ENCODE peak calls at places on chromosomes 16 and 17, in six cellular contexts. N is OCI-LY7, L is lung, U is MM.1S, Y is IMR-90, M is left ventricle myocardium inferior. P is an unnamed sample.
A peak's percentile ranks its signal among the peaks of the same experiment; 100 is the strongest.

GRCh38 chr16:1367486-1368174 is 15.9 kb downstream of the GNPTG start:
- DNase-seq in N (no peak), L (no peak), U (no peak), Y (no peak), M (no peak), P (no peak)

GRCh38 chr16:15037003-15037402 is 18.9 kb downstream of the NTAN1 start:
- DNase-seq in N (no peak), L (no peak), U (peak; percentile 1), Y (no peak), M (no peak), P (no peak)

GRCh38 chr17:4715071-4715749 is 4.8 kb downstream of the ARRB2 start:
- DNase-seq in N (no peak), L (no peak), U (no peak), Y (no peak), M (no peak), P (no peak)

GRCh38 chr16:20023190-20023589 is 50.5 kb downstream of the GPR139 start:
- DNase-seq in N (peak; percentile 9), L (no peak), U (peak; percentile 27), Y (peak; percentile 17), M (no peak), P (peak; percentile 59)

GRCh38 chr16:2364638-2365210 is 24.2 kb upstream of the ABCA3 start:
- DNase-seq in N (no peak), L (no peak), U (no peak), Y (no peak), M (no peak), P (no peak)

GRCh38 chr16:53429221-53429943 is 4.9 kb upstream of the RBL2 start:
- DNase-seq in N (no peak), L (no peak), U (no peak), Y (peak; percentile 79), M (no peak), P (no peak)

GRCh38 chr17:16987830-16988601 is 16.1 kb upstream of the TNFRSF13B start:
- DNase-seq in N (peak; percentile 97), L (peak; percentile 63), U (peak; percentile 99), Y (peak; percentile 75), M (peak; percentile 70), P (peak; percentile 92)

GRCh38 chr17:32523827-32524552 is 37.2 kb downstream of the CDK5R1 start:
- DNase-seq in N (peak; percentile 68), L (no peak), U (peak; percentile 65), Y (no peak), M (no peak), P (no peak)

GRCh38 chr16:88993946-88994600 is 17.1 kb upstream of the CBFA2T3 start:
- DNase-seq in N (no peak), L (no peak), U (no peak), Y (no peak), M (no peak), P (no peak)

GRCh38 chr17:81101614-81102306 is 63.5 kb upstream of the PVALEF start:
- DNase-seq in N (peak; percentile 93), L (peak; percentile 83), U (peak; percentile 74), Y (peak; percentile 71), M (peak; percentile 77), P (peak; percentile 99)

GRCh38 chr17:41024702-41025101 is 2.3 kb downstream of the KRTAP1-5 start:
- DNase-seq in N (no peak), L (no peak), U (no peak), Y (peak; percentile 14), M (no peak), P (no peak)

GRCh38 chr16:76535-77272 is 1.3 kb upstream of the MPG start:
- DNase-seq in N (peak; percentile 40), L (peak; percentile 70), U (no peak), Y (peak; percentile 95), M (peak; percentile 88), P (peak; percentile 72)

GRCh38 chr17:72955391-72956140 is 136.9 kb downstream of the SLC39A11 start:
- DNase-seq in N (no peak), L (no peak), U (no peak), Y (no peak), M (no peak), P (no peak)

GRCh38 chr16:4140652-4141051 is 24.4 kb upstream of the ADCY9 start:
- DNase-seq in N (no peak), L (no peak), U (no peak), Y (peak; percentile 63), M (no peak), P (no peak)

GRCh38 chr16:66605177-66605999 is 884 bp downstream of the CMTM3 start:
- DNase-seq in N (peak; percentile 38), L (peak; percentile 45), U (no peak), Y (peak; percentile 34), M (peak; percentile 74), P (peak; percentile 83)

GRCh38 chr17:75684924-75685323 is 17.8 kb downstream of the SAP30BP start:
- DNase-seq in N (no peak), L (no peak), U (no peak), Y (no peak), M (no peak), P (no peak)

GRCh38 chr17:48542956-48543853 is 1.7 kb downstream of the HOXB2 start:
- DNase-seq in N (no peak), L (no peak), U (peak; percentile 45), Y (peak; percentile 67), M (peak; percentile 47), P (peak; percentile 93)

GRCh38 chr16:11356573-11357331 is 11.5 kb downstream of the RMI2 start:
- DNase-seq in N (peak; percentile 78), L (peak; percentile 75), U (peak; percentile 55), Y (peak; percentile 61), M (peak; percentile 63), P (peak; percentile 92)

GRCh38 chr17:21169496-21169895 is 42.7 kb downstream of the DHRS7B start:
- DNase-seq in N (no peak), L (no peak), U (no peak), Y (no peak), M (no peak), P (no peak)
- H3K27ac ChIP-seq in N (no peak overlapping the region), L (no peak overlapping the region), U (no peak overlapping the region), Y (no peak overlapping the region), M (peak overlapping the region; percentile 27), P (no peak overlapping the region)

GRCh38 chr16:87490091-87490798 is 2.6 kb downstream of the ZCCHC14 start:
- DNase-seq in N (no peak), L (no peak), U (no peak), Y (no peak), M (no peak), P (no peak)
- H3K4me3 ChIP-seq in N (peak overlapping the region; percentile 25), L (peak overlapping the region; percentile 81), U (no peak overlapping the region), Y (peak overlapping the region; percentile 67), M (peak overlapping the region; percentile 71), P (peak overlapping the region; percentile 75)

DNA sequence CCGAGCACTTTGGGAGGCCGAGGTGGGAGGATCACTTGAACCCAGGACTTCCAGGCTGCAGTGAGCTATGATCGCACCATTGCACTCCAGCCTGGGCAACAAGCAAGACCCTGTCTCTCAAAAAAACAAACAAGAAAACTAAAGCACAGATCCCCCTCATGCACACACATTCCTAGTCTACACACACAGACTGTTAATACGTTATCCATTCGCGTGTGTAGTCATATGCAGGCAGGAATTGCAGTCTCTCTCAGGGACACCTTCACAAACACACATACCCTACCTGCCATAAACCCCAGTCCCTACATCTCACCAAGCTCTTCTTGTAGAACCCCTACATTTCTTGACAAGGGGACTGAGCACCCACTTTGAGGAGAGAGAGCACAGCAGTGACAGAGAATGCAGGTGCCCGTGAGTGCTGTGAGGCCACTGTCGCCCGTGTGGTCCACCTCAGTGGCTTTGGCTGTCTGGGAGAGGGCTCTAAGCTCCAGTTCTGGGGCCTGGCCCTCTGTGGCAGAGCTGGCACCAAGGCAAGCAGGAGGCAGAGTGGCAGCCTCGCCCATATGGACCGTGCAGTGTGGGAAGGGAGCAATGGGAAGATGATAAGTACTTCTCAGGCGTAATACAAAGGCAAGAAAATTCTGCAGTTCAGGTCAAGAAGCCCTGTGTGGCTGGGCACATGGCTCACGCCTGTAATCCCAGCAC is 59.0 kb upstream of the RPH3AL start:
- DNase-seq in N (no peak), L (no peak), U (no peak), Y (no peak), M (no peak), P (no peak)
- H3K27ac ChIP-seq in N (no peak overlapping the region), L (no peak overlapping the region), U (no peak overlapping the region), Y (no peak overlapping the region), M (peak overlapping the region; percentile 86), P (no peak overlapping the region)

DNA sequence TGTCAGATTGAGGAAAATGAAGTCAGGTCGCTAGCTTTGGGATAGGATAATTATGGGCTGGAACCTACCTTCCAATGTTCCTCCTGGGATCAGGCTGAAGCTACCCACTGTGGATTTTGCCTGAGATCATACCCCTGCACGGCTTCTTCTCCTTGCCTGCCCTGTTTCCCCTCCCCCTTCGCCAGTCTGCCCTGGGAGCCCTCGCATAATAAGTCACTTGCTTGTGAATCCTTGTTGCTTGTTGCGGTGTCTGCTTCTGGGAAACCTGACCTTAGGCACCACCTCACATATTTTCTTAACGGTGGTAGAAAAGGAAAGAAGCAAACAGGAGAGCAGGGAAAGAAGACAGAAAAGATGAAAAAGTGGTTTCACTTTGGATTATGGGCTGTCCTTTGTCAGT is 13.3 kb upstream of the PMP22 start:
- DNase-seq in N (no peak), L (no peak), U (no peak), Y (no peak), M (no peak), P (peak; percentile 58)
- H3K4me3 ChIP-seq in N (no peak overlapping the region), L (no peak overlapping the region), U (no peak overlapping the region), Y (peak overlapping the region; percentile 27), M (no peak overlapping the region), P (no peak overlapping the region)

P was measured in endodermal cell.